ENCODE peak calls at places on chromosome 3, in four cellular contexts. G is PC-9, S is stomach, I is heart right ventricle. F is an unnamed sample.

GRCh38 chr3:23999012-23999641 is 54.0 kb downstream of the NR1D2 start:
- DNase-seq in G (no peak), I (peak; percentile 53), S (peak; percentile 77), F (peak; percentile 71)

GRCh38 chr3:58532794-58533220 is 4.2 kb downstream of the ACOX2 start:
- DNase-seq in G (peak; percentile 52), I (peak; percentile 75), S (peak; percentile 78), F (peak; percentile 59)

GRCh38 chr3:51963951-51964451 is 3.3 kb downstream of the PCBP4 start:
- DNase-seq in G (no peak), S (no peak), I (no peak), F (peak; percentile 83)

GRCh38 chr3:100611221-100611620 is 1.8 kb downstream of the ADGRG7 start:
- DNase-seq in I (no peak), S (no peak), G (no peak), F (no peak)

GRCh38 chr3:180265551-180265950 is 228.8 kb upstream of the PEX5L start:
- DNase-seq in I (no peak), G (no peak), S (no peak), F (no peak)

GRCh38 chr3:160564205-160564922 is 1.0 kb downstream of the KPNA4 start:
- DNase-seq in G (no peak), S (no peak), I (no peak), F (no peak)

GRCh38 chr3:40192628-40193027 is 116.9 kb upstream of the EIF1B start:
- DNase-seq in S (no peak), I (no peak), G (no peak), F (no peak)

GRCh38 chr3:54939591-54940300 is 11.9 kb upstream of the LRTM1 start:
- DNase-seq in I (no peak), S (no peak), G (no peak), F (no peak)

GRCh38 chr3:156483426-156483825 is 71.5 kb downstream of the SSR3 start:
- DNase-seq in I (no peak), G (peak; percentile 70), S (no peak), F (no peak)

GRCh38 chr3:100256724-100257123 is 4.1 kb upstream of the TBC1D23 start:
- DNase-seq in G (no peak), S (no peak), I (no peak), F (no peak)

GRCh38 chr3:42118762-42119361 is 27.7 kb downstream of the TRAK1 start:
- DNase-seq in S (peak; percentile 56), I (no peak), G (peak; percentile 68), F (no peak)

GRCh38 chr3:30508319-30508718 is 98.1 kb upstream of the TGFBR2 start:
- DNase-seq in G (no peak), S (no peak), I (no peak), F (no peak)

GRCh38 chr3:132570011-132570410 is 27.1 kb upstream of the ACKR4 start:
- DNase-seq in I (no peak), S (no peak), G (no peak), F (no peak)
- H3K4me1 ChIP-seq in I (peaks cover 15% of the 10 kb centered on the region), S (no peaks in the 10 kb centered on the region), G (no peaks in the 10 kb centered on the region), F (no peaks in the 10 kb centered on the region)

DNA sequence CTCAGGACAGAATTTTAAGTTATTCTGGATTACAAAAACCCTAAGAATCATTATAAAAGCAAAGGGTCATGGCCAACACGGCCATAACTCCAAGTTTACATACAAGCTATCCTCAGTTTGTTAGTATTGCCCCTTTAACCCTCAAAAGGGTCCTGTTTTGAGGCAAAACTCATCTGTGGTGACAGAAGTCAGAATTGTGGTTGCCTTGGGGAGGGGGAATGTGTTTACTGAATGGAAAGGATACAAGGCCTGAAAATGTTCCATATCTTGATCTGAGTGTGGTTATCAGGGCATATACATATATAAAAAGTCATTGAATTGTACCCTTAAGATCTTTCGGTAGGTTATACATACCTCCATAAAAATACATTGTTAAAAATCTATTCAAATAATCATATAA is 2.1 kb downstream of the SFMBT1 start:
- DNase-seq in S (no peak), I (no peak), G (no peak), F (no peak)
- H3K4me3 ChIP-seq in S (no peak overlapping the region), I (peak overlapping the region; percentile 66), G (peak overlapping the region; percentile 84), F (no peak overlapping the region)

GRCh38 chr3:8853081-8853480 is 83.7 kb upstream of the OXTR start:
- DNase-seq in I (no peak), G (no peak), S (no peak), F (no peak)
- H3K27ac ChIP-seq in I (no peak overlapping the region), G (no peak overlapping the region), S (no peak overlapping the region), F (peak overlapping the region; percentile 54)

DNA sequence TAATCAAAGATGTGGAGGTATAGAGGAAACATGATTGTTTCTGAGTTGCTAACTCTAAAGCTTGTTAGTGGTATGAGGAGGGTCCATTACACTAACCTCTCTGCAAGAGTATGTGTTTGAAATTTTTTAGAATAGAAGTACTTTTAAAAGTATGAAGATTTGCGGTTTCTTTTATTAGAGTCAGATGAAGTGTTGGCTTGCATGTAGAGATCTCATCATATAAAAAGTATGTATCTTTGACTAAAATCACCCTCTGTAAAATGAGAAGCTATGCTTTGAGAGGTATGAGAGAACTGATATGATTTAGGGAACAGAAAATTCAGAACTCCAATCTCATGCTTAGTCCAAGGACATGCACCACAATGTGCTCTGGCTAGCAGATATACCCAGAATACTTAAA is 140.4 kb upstream of the MBNL1 start:
- DNase-seq in I (no peak), G (no peak), S (no peak), F (no peak)
- H3K4me1 ChIP-seq in I (no peaks in the 10 kb centered on the region), G (no peaks in the 10 kb centered on the region), S (no peaks in the 10 kb centered on the region), F (no peaks in the 10 kb centered on the region)

DNA sequence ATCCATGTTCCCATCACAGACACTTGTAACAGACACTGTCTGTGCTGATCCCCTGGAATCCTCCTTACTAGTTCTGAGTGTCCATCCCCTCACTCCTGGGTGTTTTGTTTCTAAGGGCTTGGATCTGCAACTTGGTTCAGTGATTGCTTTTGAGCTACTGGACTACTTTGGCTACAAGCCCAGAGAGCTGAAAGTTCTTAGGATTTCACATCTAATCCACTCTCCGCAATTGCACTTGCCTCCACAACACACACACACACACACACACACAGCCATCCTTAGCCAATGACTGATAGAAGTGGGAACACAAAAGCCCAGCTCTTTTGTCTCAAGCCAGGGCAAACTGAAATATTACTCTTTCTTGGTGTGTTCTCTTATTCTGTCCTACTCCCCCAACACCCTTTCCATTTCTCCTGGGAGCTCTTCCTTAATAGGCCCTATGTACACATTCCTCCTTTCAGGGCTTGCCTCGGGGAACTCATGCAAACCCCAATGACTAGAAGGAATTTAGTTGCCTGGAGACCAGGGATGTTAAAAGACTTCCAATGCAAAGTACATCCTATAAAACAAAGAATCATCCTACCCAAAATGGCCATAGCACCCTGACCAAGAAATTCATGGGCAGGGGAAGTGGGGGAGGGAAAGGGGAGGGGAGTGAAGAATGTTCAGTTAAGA is 206.1 kb upstream of the UBE2E2 start:
- DNase-seq in S (no peak), I (no peak), G (no peak), F (no peak)
- H3K4me3 ChIP-seq in S (no peak overlapping the region), I (no peak overlapping the region), G (no peak overlapping the region), F (no peak overlapping the region)

GRCh38 chr3:14328422-14328821 is 74.0 kb upstream of the SLC6A6 start:
- DNase-seq in G (no peak), I (no peak), S (no peak), F (no peak)
- H3K27ac ChIP-seq in G (no peak overlapping the region), I (no peak overlapping the region), S (no peak overlapping the region), F (no peak overlapping the region)

GRCh38 chr3:112089956-112090898 is 4.0 kb downstream of the C3orf52 start:
- DNase-seq in S (no peak), G (peak; percentile 54), I (no peak), F (no peak)

GRCh38 chr3:112086857-112087524 is 802 bp downstream of the C3orf52 start:
- DNase-seq in G (peak; percentile 54), I (no peak), S (no peak), F (no peak)

GRCh38 chr3:112090899-112091586 is 4.9 kb downstream of the C3orf52 start:
- DNase-seq in G (peak; percentile 62), I (no peak), S (peak; percentile 44), F (no peak)

GRCh38 chr3:112087746-112088145 is 1.6 kb downstream of the C3orf52 start:
- DNase-seq in I (no peak), G (no peak), S (peak; percentile 43), F (no peak)

GRCh38 chr3:112088944-112089343 is 2.8 kb downstream of the C3orf52 start:
- DNase-seq in G (no peak), S (no peak), I (no peak), F (no peak)
- H3K4me1 ChIP-seq in G (peaks cover 50% of the 10 kb centered on the region), S (peaks cover 61% of the 10 kb centered on the region), I (peaks cover 49% of the 10 kb centered on the region), F (peaks cover 34% of the 10 kb centered on the region)

GRCh38 chr3:64686446-64686908 is 1.3 kb downstream of the ADAMTS9 start:
- DNase-seq in G (peak; percentile 70), I (no peak), S (peak; percentile 32), F (no peak)

GRCh38 chr3:64685800-64686445 is 1.9 kb downstream of the ADAMTS9 start:
- DNase-seq in I (peak; percentile 93), G (peak; percentile 81), S (peak; percentile 84), F (peak; percentile 91)

GRCh38 chr3:64687381-64687780 is 419 bp downstream of the ADAMTS9 start:
- DNase-seq in S (no peak), I (no peak), G (no peak), F (peak; percentile 36)

GRCh38 chr3:64685331-64685799 is 2.4 kb downstream of the ADAMTS9 start:
- DNase-seq in G (no peak), S (no peak), I (peak; percentile 61), F (no peak)

GRCh38 chr3:64684715-64685261 is 3.0 kb downstream of the ADAMTS9 start:
- DNase-seq in G (peak; percentile 38), S (no peak), I (peak; percentile 47), F (peak; percentile 42)
- H3K4me3 ChIP-seq in G (peak overlapping the region; percentile 90), S (peak overlapping the region; percentile 67), I (peak overlapping the region; percentile 71), F (peak overlapping the region; percentile 50)

GRCh38 chr3:142115927-142116668 is 33.2 kb downstream of the TFDP2 start:
- DNase-seq in I (no peak), S (no peak), G (no peak), F (no peak)
- H3K27ac ChIP-seq in I (no peak overlapping the region), S (no peak overlapping the region), G (no peak overlapping the region), F (no peak overlapping the region)